ENCODE peak calls at places on chromosome 12, in six cellular contexts. H is LoVo; P is activated CD4-positive, alpha-beta T cell treated with anti-CD3 and anti-CD28 coated beads for 48 hours; Y is HFF-Myc; M is AG20443; J is NCI-H748 treated with DMSO at 0.1 percent for 48 hours. Z is an unnamed sample.

GRCh38 chr12:131542351-131542750 is 168.5 kb upstream of the SFSWAP start:
- DNase-seq in H (no peak), P (no peak), Y (no peak), M (no peak), J (no peak), Z (no peak)

GRCh38 chr12:109770861-109771670 is 57.4 kb downstream of the FAM222A start:
- DNase-seq in H (no peak), P (no peak), Y (no peak), M (no peak), J (no peak), Z (no peak)

GRCh38 chr12:130953783-130954543 is at the start of gene ADGRD1:
- DNase-seq in H (no peak), P (no peak), Y (no peak), M (peak), J (no peak), Z (no peak)

GRCh38 chr12:102406033-102406584 is 74.3 kb downstream of the IGF1 start:
- DNase-seq in H (no peak), P (no peak), Y (peak), M (peak), J (peak), Z (no peak)

GRCh38 chr12:50234347-50234746 is 49.0 kb downstream of the LIMA1 start:
- DNase-seq in H (peak), P (peak), Y (no peak), M (no peak), J (no peak), Z (no peak)

GRCh38 chr12:62335057-62335456 is 74.9 kb downstream of the USP15 start:
- DNase-seq in H (no peak), P (no peak), Y (no peak), M (no peak), J (no peak), Z (no peak)

GRCh38 chr12:40775681-40776080 is 83.4 kb downstream of the CNTN1 start:
- DNase-seq in H (no peak), P (no peak), Y (no peak), M (no peak), J (no peak), Z (no peak)

GRCh38 chr12:92502417-92503028 is 200.3 kb upstream of the PLEKHG7 start:
- DNase-seq in H (no peak), P (peak), Y (no peak), M (no peak), J (no peak), Z (no peak)

GRCh38 chr12:117402363-117402762 is 40.9 kb upstream of the NOS1 start:
- DNase-seq in H (no peak), P (no peak), Y (no peak), M (no peak), J (no peak), Z (no peak)

GRCh38 chr12:91556909-91557308 is 374.3 kb upstream of the DCN start:
- DNase-seq in H (no peak), P (no peak), Y (no peak), M (no peak), J (no peak), Z (no peak)

GRCh38 chr12:54689034-54689372 is 40.8 kb upstream of the DCD start:
- DNase-seq in H (no peak), P (no peak), Y (no peak), M (no peak), J (peak), Z (no peak)

GRCh38 chr12:28292699-28293098 is 102.4 kb downstream of the CCDC91 start:
- DNase-seq in H (no peak), P (no peak), Y (no peak), M (no peak), J (no peak), Z (no peak)